ENCODE peak calls at places on chromosome 22, in five cellular contexts. G is spleen, S is right lobe of liver, J is astrocyte of the spinal cord, N is sigmoid colon. M is an unnamed sample.

GRCh38 chr22:49297871-49298721 is 529.6 kb downstream of the BRD1 start:
- DNase-seq in G (peak; percentile 69), N (no peak), S (no peak), J (no peak), M (no peak)

GRCh38 chr22:40748388-40748970 is 69.2 kb downstream of the MCHR1 start:
- DNase-seq in J (no peak), S (no peak), N (no peak), G (no peak), M (no peak)

GRCh38 chr22:49962751-49963646 is 2.4 kb downstream of the PIM3 start:
- DNase-seq in S (peak; percentile 55), N (peak; percentile 80), G (peak; percentile 87), J (no peak), M (no peak)

GRCh38 chr22:32649515-32650200 is 151.8 kb upstream of the TIMP3 start:
- DNase-seq in S (no peak), G (no peak), J (peak; percentile 76), N (peak; percentile 81), M (peak; percentile 89)

GRCh38 chr22:46509416-46510089 is 27.9 kb downstream of the CELSR1 start:
- DNase-seq in G (no peak), N (no peak), S (no peak), J (no peak), M (no peak)

GRCh38 chr22:43226368-43226979 is 39.5 kb upstream of the TTLL12 start:
- DNase-seq in S (no peak), J (peak; percentile 5), G (no peak), N (no peak), M (no peak)

GRCh38 chr22:17773606-17774205 is 563 bp downstream of the BID start:
- DNase-seq in N (peak; percentile 68), J (peak; percentile 30), S (peak; percentile 69), G (peak; percentile 93), M (peak; percentile 20)

GRCh38 chr22:40709752-40710413 is 30.6 kb downstream of the MCHR1 start:
- DNase-seq in N (peak; percentile 90), J (no peak), G (no peak), S (no peak), M (no peak)

DNA sequence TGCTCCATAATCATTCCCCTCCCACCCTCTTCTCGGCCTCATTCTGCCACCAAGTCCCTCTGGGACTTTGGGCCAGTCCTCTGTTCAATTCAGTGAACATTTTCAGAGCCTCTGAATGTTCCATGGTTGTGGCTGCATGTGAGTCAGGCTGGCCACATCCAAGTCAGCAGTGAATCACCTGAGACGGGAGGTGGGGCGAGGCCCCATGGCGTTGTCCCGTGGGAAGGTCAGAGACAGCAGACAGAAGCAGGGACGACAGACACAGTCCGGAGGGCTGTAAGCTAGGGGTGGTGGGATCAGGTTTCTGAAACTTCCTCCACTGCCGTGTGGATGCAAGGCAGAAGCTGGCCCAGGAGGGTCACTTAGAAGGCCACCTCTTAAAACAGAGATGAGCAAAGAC is 324.8 kb downstream of the MN1 start:
- DNase-seq in N (no peak), G (no peak), J (peak; percentile 76), S (no peak), M (peak; percentile 83)
- H3K4me3 ChIP-seq in N (no peak overlapping the region), G (no peak overlapping the region), J (no peak overlapping the region), S (no peak overlapping the region), M (no peak overlapping the region)

GRCh38 chr22:38239101-38239761 is 33.6 kb downstream of the TMEM184B start:
- DNase-seq in N (no peak), G (no peak), J (peak; percentile 83), S (no peak), M (peak; percentile 95)
- TF ChIP-seq CTCF in N (no peak), G (no peak), J (peak; percentile 28), S (no peak), M (peak; percentile 9)

GRCh38 chr22:30017375-30017774 is 62.9 kb upstream of the HORMAD2 start:
- DNase-seq in G (no peak), J (no peak), S (no peak), N (no peak), M (peak; percentile 72)

GRCh38 chr22:30015846-30016245 is 64.4 kb upstream of the HORMAD2 start:
- DNase-seq in S (no peak), G (no peak), N (no peak), J (peak; percentile 66), M (peak; percentile 83)

GRCh38 chr22:30015229-30015797 is 65.0 kb upstream of the HORMAD2 start:
- DNase-seq in S (no peak), N (no peak), J (no peak), G (no peak), M (peak; percentile 57)

GRCh38 chr22:30017824-30018223 is 62.4 kb upstream of the HORMAD2 start:
- DNase-seq in N (no peak), G (no peak), S (no peak), J (no peak), M (no peak)

GRCh38 chr22:30016596-30016995 is 63.7 kb upstream of the HORMAD2 start:
- DNase-seq in G (no peak), S (no peak), N (no peak), J (no peak), M (no peak)
- H3K4me3 ChIP-seq in G (no peak overlapping the region), S (no peak overlapping the region), N (no peak overlapping the region), J (no peak overlapping the region), M (no peak overlapping the region)

GRCh38 chr22:35930933-35931332 is 97.7 kb downstream of the RBFOX2 start:
- DNase-seq in J (peak; percentile 73), S (no peak), N (no peak), G (no peak), M (peak; percentile 86)
- TF ChIP-seq CTCF in J (peak; percentile 66), S (peak; percentile 89), N (peak; percentile 77), G (peak; percentile 68), M (peak; percentile 86)

GRCh38 chr22:38467904-38468760 is at the start of gene KDELR3:
- DNase-seq in S (peak; percentile 77), N (peak; percentile 80), J (peak; percentile 55), G (peak; percentile 79), M (peak; percentile 62)

GRCh38 chr22:38468761-38469305 is 937 bp downstream of the KDELR3 start:
- DNase-seq in N (no peak), J (no peak), S (no peak), G (peak; percentile 62), M (no peak)

GRCh38 chr22:38469306-38469781 is 1.4 kb downstream of the KDELR3 start:
- DNase-seq in S (no peak), N (no peak), J (no peak), G (peak; percentile 39), M (no peak)

GRCh38 chr22:38465673-38466490 is 2.0 kb upstream of the KDELR3 start:
- DNase-seq in N (no peak), S (no peak), G (peak; percentile 46), J (no peak), M (peak; percentile 44)

GRCh38 chr22:38467438-38467903 is 425 bp upstream of the KDELR3 start:
- DNase-seq in N (no peak), G (peak; percentile 56), S (no peak), J (no peak), M (no peak)
- H3K4me3 ChIP-seq in N (peak overlapping the region; percentile 58), G (peak overlapping the region; percentile 70), S (peak overlapping the region; percentile 55), J (peak overlapping the region; percentile 41), M (peak overlapping the region; percentile 54)

GRCh38 chr22:37051629-37052385 is at the start of gene KCTD17:
- DNase-seq in J (peak; percentile 64), G (peak; percentile 94), N (peak; percentile 80), S (peak; percentile 80), M (peak; percentile 54)
- TF ChIP-seq CTCF in J (no peak), G (no peak), N (no peak), S (no peak), M (no peak)

GRCh38 chr22:22410121-22410520 is 98.4 kb downstream of the ZNF280B start:
- DNase-seq in S (peak; percentile 37), J (no peak), G (peak; percentile 92), N (no peak), M (peak; percentile 16)
- H3K4me3 ChIP-seq in S (no peak overlapping the region), J (no peak overlapping the region), G (peak overlapping the region; percentile 4), N (no peak overlapping the region), M (no peak overlapping the region)

GRCh38 chr22:24482998-24483397 is 12.1 kb upstream of the UPB1 start:
- DNase-seq in N (no peak), G (no peak), J (no peak), S (no peak), M (no peak)

GRCh38 chr22:24485170-24485569 is 10.0 kb upstream of the UPB1 start:
- DNase-seq in J (no peak), N (no peak), S (no peak), G (no peak), M (no peak)

GRCh38 chr22:24482586-24482985 is 12.5 kb upstream of the UPB1 start:
- DNase-seq in S (no peak), G (no peak), J (peak; percentile 68), N (no peak), M (peak; percentile 72)

GRCh38 chr22:24485608-24486007 is 9.5 kb upstream of the UPB1 start:
- DNase-seq in G (no peak), S (no peak), J (no peak), N (no peak), M (no peak)

DNA sequence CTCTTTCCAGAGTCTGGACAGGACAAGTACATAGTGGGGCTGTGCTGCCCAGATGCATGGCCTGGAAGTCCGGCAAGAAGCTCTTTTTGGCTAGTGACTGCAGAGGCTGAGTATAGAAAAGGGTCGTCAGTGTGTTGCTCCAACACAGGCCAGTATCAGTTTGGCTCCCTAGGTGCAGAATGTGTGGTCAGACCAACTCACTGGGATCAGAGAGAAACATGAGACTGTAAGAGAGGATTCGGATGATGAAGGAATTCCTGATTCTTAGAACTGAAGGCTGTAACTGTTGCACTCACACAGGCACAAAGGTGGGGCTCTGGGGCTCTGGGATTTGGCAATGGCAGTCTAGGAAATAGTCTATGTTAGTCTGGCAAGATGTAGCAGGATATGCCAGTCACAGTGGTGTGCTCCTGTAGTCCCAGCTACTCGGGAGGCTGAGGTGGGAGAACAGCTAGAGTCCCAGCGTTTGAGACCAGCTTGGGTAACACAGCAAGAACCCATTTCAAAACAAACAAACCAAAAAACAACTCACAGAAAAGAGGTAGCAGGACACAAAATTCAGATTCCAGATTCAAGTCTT is 11.1 kb upstream of the UPB1 start:
- DNase-seq in J (peak; percentile 40), S (no peak), G (no peak), N (no peak), M (no peak)
- TF ChIP-seq CTCF in J (no peak), S (no peak), G (no peak), N (no peak), M (no peak)

GRCh38 chr22:44972363-44973083 is 37.3 kb downstream of the PHF21B start:
- DNase-seq in J (no peak), G (no peak), S (no peak), N (no peak), M (no peak)

GRCh38 chr22:44969817-44970216 is 40.0 kb downstream of the PHF21B start:
- DNase-seq in N (no peak), J (no peak), S (no peak), G (no peak), M (no peak)

GRCh38 chr22:44971651-44972362 is 38.0 kb downstream of the PHF21B start:
- DNase-seq in N (no peak), J (no peak), G (no peak), S (no peak), M (no peak)

GRCh38 chr22:44968736-44969135 is 41.1 kb downstream of the PHF21B start:
- DNase-seq in N (no peak), G (no peak), S (no peak), J (no peak), M (no peak)

GRCh38 chr22:44970291-44970690 is 39.5 kb downstream of the PHF21B start:
- DNase-seq in J (no peak), S (no peak), G (no peak), N (no peak), M (no peak)
- H3K4me3 ChIP-seq in J (no peak overlapping the region), S (no peak overlapping the region), G (no peak overlapping the region), N (no peak overlapping the region), M (no peak overlapping the region)